ENCODE peak calls at places on chromosomes 12 and 14, in seven cellular contexts. X is stimulated activated CD8-positive, alpha-beta memory T cell treated with anti-CD3 and anti-CD28 coated beads, Interleukin-12 subunit alpha, Interleukin-12 subunit beta, amount 100 ng/mL, for 4 hours; T is non-pigmented ciliary epithelial cell; G is activated T-helper 1 cell treated with anti-CD3 and anti-CD28 coated beads, Interleukin-12 subunit alpha, Interleukin-12 subunit beta, Interleukin-2, Interleukin-4 antibody, amounts not matched to agents 30 ng/mL and 10 ng/mL and 1 ng/mL, durations not matched to agents 14 hours and 24 hours and 36 hours; F is EL; O is foreskin fibroblast; Z is transverse colon. B is an unnamed sample.

GRCh38 chr12:46364777-46365580 is 7.6 kb downstream of the SLC38A2 start:
- DNase-seq in X (no peak), Z (peak), O (peak), T (no peak), F (peak), G (no peak), B (no peak)

GRCh38 chr12:3165311-3165931 is 88.2 kb downstream of the TSPAN9 start:
- DNase-seq in T (no peak), G (no peak), O (no peak), Z (no peak), F (no peak), X (no peak), B (no peak)

GRCh38 chr12:69131073-69131472 is 108.3 kb upstream of the CPSF6 start:
- DNase-seq in T (no peak), G (no peak), X (no peak), O (no peak), Z (no peak), F (no peak), B (no peak)

GRCh38 chr14:81062816-81063215 is 107.4 kb downstream of the TSHR start:
- DNase-seq in F (peak), G (no peak), Z (no peak), O (no peak), T (no peak), X (no peak), B (peak)

GRCh38 chr14:102319351-102320032 is at the start of gene ZNF839:
- DNase-seq in X (peak), F (peak), Z (peak), G (peak), T (no peak), O (peak), B (peak)

GRCh38 chr12:66589095-66589494 is 89.8 kb downstream of the GRIP1 start:
- DNase-seq in X (no peak), G (no peak), Z (no peak), T (no peak), F (no peak), O (no peak), B (no peak)

GRCh38 chr14:98742001-98742400 is 530.0 kb downstream of the BCL11B start:
- DNase-seq in G (no peak), F (no peak), O (no peak), X (no peak), T (no peak), Z (no peak), B (no peak)

GRCh38 chr14:65280653-65281052 is 131.9 kb upstream of the FUT8 start:
- DNase-seq in X (no peak), O (no peak), G (no peak), Z (no peak), F (no peak), T (no peak), B (no peak)

GRCh38 chr12:124294686-124295315 is at the start of gene RFLNA:
- DNase-seq in Z (peak), T (no peak), X (no peak), G (no peak), F (no peak), O (peak), B (no peak)

GRCh38 chr14:51129130-51129529 is 34.2 kb upstream of the TRIM9 start:
- DNase-seq in O (no peak), X (no peak), F (no peak), G (no peak), Z (no peak), T (no peak), B (peak)

GRCh38 chr14:99717682-99718013 is 33.5 kb downstream of the CYP46A1 start:
- DNase-seq in Z (no peak), G (no peak), X (no peak), F (no peak), O (no peak), T (no peak), B (no peak)

GRCh38 chr14:94115631-94116030 is 5.1 kb downstream of the IFI27 start:
- DNase-seq in X (no peak), F (no peak), T (no peak), Z (no peak), G (no peak), O (no peak), B (no peak)

GRCh38 chr14:52848626-52849025 is 57.2 kb upstream of the GNPNAT1 start:
- DNase-seq in O (peak), F (no peak), X (no peak), Z (no peak), G (no peak), T (no peak), B (no peak)

GRCh38 chr12:108821407-108822397 is 35.7 kb downstream of the SSH1 start:
- DNase-seq in Z (no peak), G (no peak), T (no peak), F (peak), O (peak), X (no peak), B (no peak)

GRCh38 chr12:50110127-50110761 is 1.8 kb upstream of the COX14 start:
- DNase-seq in F (peak), X (no peak), G (no peak), Z (peak), T (no peak), O (peak), B (no peak)

GRCh38 chr14:100554082-100554677 is 33.0 kb downstream of the BEGAIN start:
- DNase-seq in X (no peak), Z (peak), G (no peak), O (no peak), F (no peak), T (no peak), B (no peak)

GRCh38 chr12:25701290-25701689 is 148.2 kb upstream of the LMNTD1 start:
- DNase-seq in X (no peak), O (peak), G (no peak), F (peak), T (peak), Z (no peak), B (no peak)

GRCh38 chr12:66903782-66904396 is 225.0 kb upstream of the GRIP1 start:
- DNase-seq in Z (no peak), F (no peak), X (no peak), O (no peak), G (no peak), T (no peak), B (no peak)

GRCh38 chr12:39329015-39329414 is 113.9 kb downstream of the KIF21A start:
- DNase-seq in Z (no peak), G (no peak), T (peak), O (peak), F (peak), X (no peak), B (no peak)

GRCh38 chr12:124338448-124338847 is 43.6 kb downstream of the RFLNA start:
- DNase-seq in X (no peak), T (no peak), F (no peak), O (no peak), Z (no peak), G (no peak), B (no peak)

GRCh38 chr14:79809849-79810612 is 401.3 kb downstream of the DIO2 start:
- DNase-seq in G (no peak), T (no peak), X (no peak), O (peak), Z (peak), F (peak), B (no peak)

GRCh38 chr12:12379831-12380730 is 23.2 kb downstream of the BORCS5 start:
- DNase-seq in T (no peak), O (peak), X (no peak), Z (no peak), G (peak), F (no peak), B (no peak)

GRCh38 chr12:128853321-128854197 is at the start of gene GLT1D1:
- DNase-seq in Z (no peak), T (no peak), X (no peak), F (no peak), O (no peak), G (no peak), B (no peak)

GRCh38 chr12:122049827-122050226 is 28.1 kb downstream of the BCL7A start:
- DNase-seq in O (no peak), G (no peak), F (no peak), X (no peak), Z (no peak), T (no peak), B (no peak)

GRCh38 chr12:108346727-108347710 is 7.9 kb upstream of the CMKLR1 start:
- DNase-seq in Z (no peak), G (no peak), O (no peak), T (no peak), F (no peak), X (no peak), B (no peak)

GRCh38 chr14:67515386-67516079 is 17.6 kb upstream of the PLEKHH1 start:
- DNase-seq in T (no peak), Z (no peak), F (peak), G (peak), X (no peak), O (peak), B (peak)

GRCh38 chr14:33512201-33512600 is 438.7 kb downstream of the EGLN3 start:
- DNase-seq in G (no peak), Z (no peak), F (peak), X (no peak), O (peak), T (no peak), B (no peak)

GRCh38 chr12:130185455-130186100 is 23.3 kb downstream of the FZD10 start:
- DNase-seq in G (no peak), O (no peak), F (no peak), Z (no peak), T (no peak), X (no peak), B (no peak)

GRCh38 chr14:95314609-95315008 is 5.1 kb downstream of the CLMN start:
- DNase-seq in X (no peak), T (no peak), F (peak), O (peak), G (no peak), Z (peak), B (no peak)

GRCh38 chr12:52975204-52975603 is 26.3 kb downstream of the KRT18 start:
- DNase-seq in G (no peak), Z (no peak), F (peak), T (no peak), X (no peak), O (no peak), B (no peak)

GRCh38 chr14:63852271-63852816 is 460 bp upstream of the SYNE2 start:
- DNase-seq in X (no peak), Z (no peak), T (no peak), G (no peak), F (no peak), O (peak), B (no peak)

B was measured in HEK293T.